ENCODE peak calls at places on chromosomes 11 and 22, in nine cellular contexts. W is CD8-positive, alpha-beta T cell; A is IMR-90; B is H9; K is stomach; Y is Panc1; P is CD8-positive, alpha-beta memory T cell; F is HL-60; M is naive thymus-derived CD4-positive, alpha-beta T cell. H is an unnamed sample.

GRCh38 chr11:92384807-92385206 is 160.2 kb downstream of the FAT3 start:
- DNase-seq in W (no peak), A (no peak), B (no peak), K (no peak), Y (no peak), P (no peak), F (no peak), M (no peak), H (no peak)

GRCh38 chr11:108635106-108635505 is 29.8 kb upstream of the DDX10 start:
- DNase-seq in W (no peak), A (peak), B (no peak), K (no peak), Y (no peak), P (no peak), F (no peak), M (no peak), H (no peak)

GRCh38 chr11:60634151-60634550 is 65.3 kb upstream of the MS4A8 start:
- DNase-seq in W (no peak), A (no peak), B (peak), K (no peak), Y (no peak), P (no peak), F (no peak), M (no peak), H (no peak)

GRCh38 chr22:49398115-49398514 is 429.6 kb downstream of the BRD1 start:
- DNase-seq in W (no peak), A (no peak), B (peak), K (no peak), Y (no peak), P (no peak), F (no peak), M (no peak), H (no peak)

GRCh38 chr22:44119669-44120313 is 60.9 kb upstream of the PARVG start:
- DNase-seq in W (no peak), A (no peak), B (no peak), K (no peak), Y (no peak), P (no peak), F (no peak), M (no peak), H (no peak)

GRCh38 chr22:39725351-39726035 is 154.9 kb downstream of the CACNA1I start:
- DNase-seq in W (no peak), A (no peak), B (no peak), K (no peak), Y (no peak), P (no peak), F (no peak), M (no peak), H (no peak)

GRCh38 chr11:116825854-116826750 is 3.0 kb upstream of the APOA4 start:
- DNase-seq in W (no peak), A (no peak), B (no peak), K (no peak), Y (no peak), P (no peak), F (no peak), M (no peak), H (no peak)

GRCh38 chr22:47057916-47058585 is 295.6 kb downstream of the TBC1D22A start:
- DNase-seq in W (no peak), A (no peak), B (no peak), K (no peak), Y (no peak), P (no peak), F (no peak), M (no peak), H (no peak)

GRCh38 chr11:68037481-68038225 is 1.2 kb upstream of the TCIRG1 start:
- DNase-seq in W (no peak), A (no peak), B (no peak), K (peak), Y (no peak), P (no peak), F (no peak), M (no peak), H (no peak)

GRCh38 chr11:112453601-112454577 is 193.2 kb upstream of the PLET1 start:
- DNase-seq in W (no peak), A (peak), B (peak), K (peak), Y (no peak), P (peak), F (peak), M (peak), H (no peak)

GRCh38 chr11:27230175-27230565 is 132.8 kb downstream of the CCDC34 start:
- DNase-seq in W (no peak), A (no peak), B (no peak), K (no peak), Y (no peak), P (no peak), F (no peak), M (no peak), H (no peak)

GRCh38 chr11:8219257-8220021 is 44.2 kb downstream of the LMO1 start:
- DNase-seq in W (no peak), A (peak), B (peak), K (peak), Y (peak), P (no peak), F (peak), M (no peak), H (peak)

GRCh38 chr11:117239295-117239694 is 6.8 kb downstream of the RNF214 start:
- DNase-seq in W (no peak), A (peak), B (no peak), K (no peak), Y (no peak), P (no peak), F (no peak), M (no peak), H (no peak)

GRCh38 chr11:116217006-116217405 is 555.8 kb downstream of the BUD13 start:
- DNase-seq in W (peak), A (peak), B (no peak), K (no peak), Y (no peak), P (no peak), F (peak), M (no peak), H (no peak)

GRCh38 chr11:120102050-120102861 is 35.7 kb downstream of the TRIM29 start:
- DNase-seq in W (no peak), A (no peak), B (no peak), K (no peak), Y (no peak), P (no peak), F (no peak), M (no peak), H (no peak)

GRCh38 chr11:2182075-2182474 is 10.5 kb upstream of the TH start:
- DNase-seq in W (no peak), A (no peak), B (no peak), K (no peak), Y (no peak), P (no peak), F (no peak), M (no peak), H (no peak)

GRCh38 chr11:73412308-73412707 is 36.1 kb downstream of the RELT start:
- DNase-seq in W (no peak), A (no peak), B (no peak), K (no peak), Y (no peak), P (no peak), F (no peak), M (no peak), H (no peak)

GRCh38 chr11:114678125-114679036 is at the start of gene NXPE2:
- DNase-seq in W (no peak), A (peak), B (no peak), K (no peak), Y (no peak), P (no peak), F (no peak), M (no peak), H (no peak)

GRCh38 chr11:289145-289705 is 299 bp downstream of the PGGHG start:
- DNase-seq in W (no peak), A (no peak), B (no peak), K (no peak), Y (no peak), P (peak), F (peak), M (peak), H (no peak)

GRCh38 chr11:134741453-134742227 is 329.6 kb upstream of the B3GAT1 start:
- DNase-seq in W (no peak), A (peak), B (no peak), K (no peak), Y (no peak), P (no peak), F (no peak), M (no peak), H (no peak)

GRCh38 chr11:62497132-62497915 is 49.3 kb downstream of the AHNAK start:
- DNase-seq in W (no peak), A (peak), B (peak), K (peak), Y (peak), P (no peak), F (peak), M (peak), H (peak)

GRCh38 chr11:33716236-33716635 is 15.6 kb upstream of the C11orf91 start:
- DNase-seq in W (no peak), A (no peak), B (no peak), K (no peak), Y (no peak), P (no peak), F (no peak), M (no peak), H (no peak)

GRCh38 chr11:2072551-2073261 is 66.5 kb downstream of the IGF2 start:
- DNase-seq in W (no peak), A (peak), B (no peak), K (peak), Y (no peak), P (no peak), F (no peak), M (no peak), H (no peak)

DNA sequence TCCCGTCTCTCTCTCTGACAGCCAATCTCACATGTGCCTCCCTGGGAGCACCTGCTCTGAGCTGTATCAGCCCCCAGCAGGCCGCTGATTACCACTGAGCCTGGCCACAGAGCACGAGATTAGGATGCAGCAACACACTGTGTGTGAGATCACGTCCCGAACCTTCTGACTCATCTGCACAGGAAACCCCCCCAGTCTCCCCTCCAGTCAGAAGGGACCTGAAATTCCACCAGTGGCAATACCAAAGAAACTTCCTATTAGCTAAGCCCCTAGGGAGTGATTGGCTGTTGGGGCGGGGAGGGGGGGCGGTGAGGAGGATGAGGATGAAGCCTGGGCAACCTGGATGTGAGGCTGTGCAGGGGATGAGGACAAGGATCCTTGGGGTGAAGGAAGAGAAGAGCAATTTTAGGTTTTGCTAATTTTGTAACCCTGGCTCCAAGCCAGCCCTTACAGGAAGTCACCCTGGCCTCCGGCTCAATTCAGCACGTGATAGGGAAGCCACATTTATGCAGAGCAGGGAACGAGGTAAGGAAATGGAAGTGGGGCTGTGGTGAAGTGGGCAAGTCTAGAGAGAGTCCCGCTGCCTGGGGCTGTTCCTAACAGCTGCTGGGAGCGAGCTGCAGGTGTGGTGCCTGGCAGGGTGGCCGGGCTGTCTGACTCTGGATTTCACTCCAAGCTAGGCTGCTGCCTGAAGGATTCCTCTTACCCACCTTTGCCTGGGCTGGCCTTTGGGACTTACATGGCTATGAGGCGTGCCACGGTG is 1.9 kb downstream of the SLC43A3 start:
- DNase-seq in W (peak), A (peak), B (no peak), K (peak), Y (no peak), P (peak), F (peak), M (peak), H (no peak)
- H3K27ac ChIP-seq in W (peak), A (peak), B (no peak), K (peak), Y (no peak), P (peak), F (peak), M (peak), H (peak)

GRCh38 chr11:47175746-47176327 is 842 bp downstream of the ARFGAP2 start:
- DNase-seq in W (no peak), A (no peak), B (no peak), K (no peak), Y (no peak), P (no peak), F (no peak), M (no peak), H (no peak)

GRCh38 chr11:47171057-47171838 is 5.4 kb downstream of the ARFGAP2 start:
- DNase-seq in W (no peak), A (no peak), B (no peak), K (no peak), Y (no peak), P (no peak), F (no peak), M (no peak), H (no peak)

GRCh38 chr11:47176328-47177228 is at the start of gene ARFGAP2:
- DNase-seq in W (peak), A (peak), B (peak), K (peak), Y (no peak), P (peak), F (peak), M (peak), H (peak)

GRCh38 chr11:47172740-47173139 is 3.9 kb downstream of the ARFGAP2 start:
- DNase-seq in W (no peak), A (no peak), B (no peak), K (no peak), Y (no peak), P (no peak), F (no peak), M (no peak), H (no peak)

GRCh38 chr11:47171856-47172255 is 4.8 kb downstream of the ARFGAP2 start:
- DNase-seq in W (no peak), A (no peak), B (no peak), K (no peak), Y (no peak), P (no peak), F (no peak), M (no peak), H (no peak)
- H3K27ac ChIP-seq in W (no peak), A (no peak), B (no peak), K (no peak), Y (no peak), P (no peak), F (no peak), M (no peak), H (no peak)

GRCh38 chr22:29833392-29833949 is 4.6 kb downstream of the ASCC2 start:
- DNase-seq in W (no peak), A (no peak), B (no peak), K (no peak), Y (no peak), P (no peak), F (no peak), M (no peak), H (no peak)

GRCh38 chr22:29830585-29830984 is 7.5 kb downstream of the ASCC2 start:
- DNase-seq in W (no peak), A (no peak), B (no peak), K (no peak), Y (no peak), P (no peak), F (no peak), M (no peak), H (no peak)

GRCh38 chr22:29827091-29827490 is 11.0 kb downstream of the ASCC2 start:
- DNase-seq in W (no peak), A (no peak), B (no peak), K (no peak), Y (no peak), P (no peak), F (no peak), M (no peak), H (no peak)

GRCh38 chr22:29831958-29832357 is 6.1 kb downstream of the ASCC2 start:
- DNase-seq in W (no peak), A (no peak), B (no peak), K (no peak), Y (no peak), P (no peak), F (no peak), M (no peak), H (no peak)

DNA sequence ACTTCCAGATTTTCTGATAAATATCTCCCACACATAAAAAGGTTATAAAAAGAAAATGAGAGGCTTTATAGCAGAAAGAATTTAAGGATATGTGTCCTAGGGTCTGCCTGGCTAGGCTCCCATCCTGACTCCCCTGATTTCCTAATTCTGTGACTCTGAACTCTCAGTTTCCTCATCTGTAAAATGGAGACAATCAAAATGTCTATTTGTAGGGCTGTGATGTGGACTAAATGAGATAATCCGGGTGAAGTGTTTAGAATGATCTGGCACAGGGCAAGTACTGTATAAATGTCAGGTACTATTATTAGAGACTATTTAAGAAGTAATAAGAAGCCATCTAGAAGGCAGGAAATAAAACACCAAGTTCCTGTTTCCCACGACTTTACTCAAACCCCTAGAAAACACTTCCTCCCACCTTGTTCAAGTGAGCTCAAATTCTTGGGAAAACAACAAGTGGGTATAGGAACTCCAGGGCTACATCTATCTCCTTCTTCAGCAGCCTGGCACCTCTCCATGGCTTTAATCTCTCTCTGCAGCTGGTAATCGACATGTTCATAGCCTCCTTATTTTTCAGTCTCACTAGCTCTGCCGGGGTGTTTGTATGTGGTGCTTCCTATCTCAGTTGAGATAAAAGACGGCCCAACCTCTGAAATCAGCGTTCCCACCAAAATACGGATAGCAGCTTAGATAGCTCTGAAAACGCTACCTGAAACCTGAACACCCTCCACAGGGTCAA is 6.7 kb downstream of the ASCC2 start:
- DNase-seq in W (no peak), A (no peak), B (no peak), K (no peak), Y (no peak), P (no peak), F (no peak), M (no peak), H (no peak)
- H3K27ac ChIP-seq in W (no peak), A (no peak), B (no peak), K (peak), Y (no peak), P (no peak), F (no peak), M (no peak), H (no peak)

GRCh38 chr22:31626427-31627150 is 35.4 kb downstream of the PISD start:
- DNase-seq in W (no peak), A (no peak), B (peak), K (peak), Y (no peak), P (no peak), F (no peak), M (no peak), H (no peak)

GRCh38 chr22:31623634-31624312 is 38.2 kb downstream of the PISD start:
- DNase-seq in W (no peak), A (no peak), B (no peak), K (no peak), Y (no peak), P (no peak), F (no peak), M (no peak), H (no peak)

GRCh38 chr22:31625257-31625640 is 36.8 kb downstream of the PISD start:
- DNase-seq in W (no peak), A (no peak), B (no peak), K (no peak), Y (no peak), P (no peak), F (no peak), M (no peak), H (no peak)

GRCh38 chr22:31627223-31627731 is 34.7 kb downstream of the PISD start:
- DNase-seq in W (no peak), A (no peak), B (peak), K (peak), Y (no peak), P (no peak), F (no peak), M (no peak), H (no peak)

DNA sequence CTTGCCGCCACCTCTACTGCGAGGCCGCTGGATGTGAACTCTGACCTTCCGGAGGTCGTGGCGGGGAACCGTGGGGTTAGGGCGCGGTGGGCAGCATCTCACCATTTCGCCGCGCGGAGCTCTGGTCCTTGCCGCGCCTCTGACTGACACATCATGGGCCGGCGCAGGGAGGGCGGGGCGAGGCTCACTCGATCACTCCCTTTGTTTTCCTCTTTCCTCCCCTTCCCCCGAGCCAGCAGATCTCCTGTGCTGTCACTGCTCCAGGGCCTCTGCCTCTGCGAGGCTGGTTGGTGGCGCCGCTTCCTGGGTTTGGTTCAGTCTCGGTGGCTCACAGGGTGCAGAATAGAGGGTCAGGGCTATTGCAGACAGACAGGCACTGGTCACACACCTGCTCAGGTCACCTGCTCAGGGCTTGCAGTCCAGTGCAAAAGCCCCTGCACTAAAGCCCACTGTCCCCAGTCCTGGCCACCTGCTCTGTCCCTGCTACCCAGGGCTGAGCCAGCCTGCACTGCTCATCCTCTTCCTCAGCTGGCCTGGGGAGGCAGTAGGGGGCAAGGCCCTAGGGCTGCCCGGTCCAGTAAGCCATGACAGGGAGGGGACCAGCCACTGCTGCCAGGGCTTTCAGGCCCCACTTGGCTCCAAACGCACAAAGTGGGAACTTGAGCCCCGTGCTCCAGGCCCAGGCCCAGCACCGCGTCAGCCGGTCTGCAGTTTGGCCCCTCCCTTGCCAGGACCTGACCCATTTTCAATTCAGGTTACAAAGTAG is 36.2 kb downstream of the PISD start:
- DNase-seq in W (no peak), A (peak), B (peak), K (peak), Y (no peak), P (no peak), F (no peak), M (no peak), H (peak)
- H3K27ac ChIP-seq in W (no peak), A (peak), B (no peak), K (peak), Y (no peak), P (peak), F (no peak), M (peak), H (peak)

GRCh38 chr11:94543695-94544581 is at the start of gene FUT4:
- DNase-seq in W (peak), A (peak), B (peak), K (peak), Y (no peak), P (peak), F (peak), M (peak), H (no peak)

GRCh38 chr11:94546886-94547285 is 3.2 kb downstream of the FUT4 start:
- DNase-seq in W (no peak), A (no peak), B (no peak), K (no peak), Y (no peak), P (no peak), F (no peak), M (no peak), H (no peak)

GRCh38 chr11:94545641-94546470 is 2.1 kb downstream of the FUT4 start:
- DNase-seq in W (no peak), A (no peak), B (no peak), K (no peak), Y (no peak), P (no peak), F (no peak), M (no peak), H (no peak)

GRCh38 chr11:94544582-94544831 is 786 bp downstream of the FUT4 start:
- DNase-seq in W (no peak), A (no peak), B (no peak), K (no peak), Y (no peak), P (no peak), F (no peak), M (no peak), H (no peak)

GRCh38 chr11:94544832-94545640 is 1.3 kb downstream of the FUT4 start:
- DNase-seq in W (no peak), A (no peak), B (peak), K (peak), Y (no peak), P (peak), F (no peak), M (peak), H (no peak)
- H3K27ac ChIP-seq in W (no peak), A (no peak), B (no peak), K (peak), Y (peak), P (peak), F (peak), M (peak), H (no peak)

H was measured in caudate nucleus.